ENCODE peak calls at places on chromosomes 11 and 22, in five cellular contexts. K, R, S, L and F are unnamed samples.

GRCh38 chr22:29702025-29702930 is 17.5 kb upstream of the CABP7 start:
- DNase-seq in K (peak), R (no peak), S (no peak), L (no peak), F (no peak)

GRCh38 chr22:38614331-38615122 is 41.7 kb downstream of the FAM227A start:
- DNase-seq in K (peak), R (no peak), S (peak), L (no peak), F (no peak)

GRCh38 chr22:42078469-42079318 is 806 bp upstream of the SMDT1 start:
- DNase-seq in K (peak), R (no peak), S (no peak), L (no peak), F (no peak)

GRCh38 chr11:19111809-19112208 is 5.2 kb upstream of the ZDHHC13 start:
- DNase-seq in K (no peak), R (no peak), S (no peak), L (no peak), F (no peak)

GRCh38 chr11:13834463-13834862 is 128.1 kb upstream of the SPON1 start:
- DNase-seq in K (no peak), R (no peak), S (no peak), L (no peak), F (no peak)

GRCh38 chr11:72326151-72326842 is 82.3 kb upstream of the PHOX2A start:
- DNase-seq in K (peak), R (no peak), S (peak), L (no peak), F (no peak)

GRCh38 chr11:65606876-65607613 is 7.0 kb downstream of the MAP3K11 start:
- DNase-seq in K (peak), R (no peak), S (peak), L (no peak), F (no peak)

GRCh38 chr22:39188809-39189208 is 36.3 kb upstream of the CBX7 start:
- DNase-seq in K (no peak), R (no peak), S (no peak), L (no peak), F (no peak)

GRCh38 chr11:11422291-11423128 is 69.5 kb upstream of the CSNK2A3 start:
- DNase-seq in K (peak), R (no peak), S (no peak), L (no peak), F (no peak)

GRCh38 chr22:26162961-26163360 is 6.3 kb upstream of the SEZ6L start:
- DNase-seq in K (no peak), R (no peak), S (no peak), L (no peak), F (no peak)

GRCh38 chr11:32706985-32707736 is 87.3 kb downstream of the CCDC73 start:
- DNase-seq in K (peak), R (no peak), S (peak), L (no peak), F (no peak)

GRCh38 chr11:15289718-15290117 is 175.0 kb downstream of the INSC start:
- DNase-seq in K (no peak), R (no peak), S (no peak), L (no peak), F (no peak)

GRCh38 chr22:32469799-32470212 is 4.8 kb upstream of the FBXO7 start:
- DNase-seq in K (peak), R (no peak), S (peak), L (no peak), F (no peak)

GRCh38 chr11:43282607-43283440 is 29.0 kb upstream of the API5 start:
- DNase-seq in K (peak), R (peak), S (peak), L (no peak), F (no peak)

GRCh38 chr11:119742263-119742861 is 13.4 kb upstream of the NECTIN1 start:
- DNase-seq in K (peak), R (no peak), S (peak), L (no peak), F (no peak)

GRCh38 chr11:57786436-57786835 is 24.8 kb downstream of the CTNND1 start:
- DNase-seq in K (no peak), R (no peak), S (peak), L (no peak), F (no peak)

GRCh38 chr22:45238431-45239377 is 2.0 kb downstream of the KIAA0930 start:
- DNase-seq in K (no peak), R (no peak), S (no peak), L (no peak), F (no peak)

GRCh38 chr11:659532-660085 is 22.5 kb downstream of the DRD4 start:
- DNase-seq in K (no peak), R (no peak), S (no peak), L (no peak), F (no peak)

GRCh38 chr11:65426839-65427690 is 4.5 kb downstream of the NEAT1 start:
- DNase-seq in K (peak), R (no peak), S (peak), L (no peak), F (no peak)

GRCh38 chr11:69615545-69616278 is 25.2 kb upstream of the CCND1 start:
- DNase-seq in K (no peak), R (no peak), S (no peak), L (no peak), F (no peak)

GRCh38 chr22:28978863-28979799 is 82.5 kb downstream of the C22orf31 start:
- DNase-seq in K (no peak), R (no peak), S (no peak), L (no peak), F (no peak)

GRCh38 chr22:29344137-29344536 is 28.6 kb upstream of the RASL10A start:
- DNase-seq in K (peak), R (no peak), S (peak), L (no peak), F (no peak)

GRCh38 chr11:128598755-128599154 is 11.4 kb upstream of the ETS1 start:
- DNase-seq in K (no peak), R (no peak), S (no peak), L (no peak), F (no peak)